ENCODE peak calls at places on chromosomes 1 and 21, in seven cellular contexts. X, L, M, O, D, R and V are unnamed samples.

GRCh38 chr1:37739222-37739621 is 25.7 kb downstream of the EPHA10 start:
- DNase-seq in X (no peak), L (no peak), M (no peak), O (no peak), D (no peak), R (no peak), V (no peak)

GRCh38 chr21:44049182-44049581 is 37.1 kb downstream of the TRAPPC10 start:
- DNase-seq in X (no peak), L (no peak), M (no peak), O (no peak), D (no peak), R (no peak), V (no peak)

GRCh38 chr21:15928196-15928595 is 198.4 kb downstream of the USP25 start:
- DNase-seq in X (no peak), L (no peak), M (no peak), O (no peak), D (no peak), R (no peak), V (no peak)

GRCh38 chr1:18926315-18927081 is 24.1 kb upstream of the ALDH4A1 start:
- DNase-seq in X (no peak), L (peak; percentile 96), M (peak; percentile 79), O (peak; percentile 74), D (no peak), R (peak; percentile 86), V (peak; percentile 71)

GRCh38 chr1:166418344-166418895 is 251.6 kb upstream of the FAM78B start:
- DNase-seq in X (no peak), L (no peak), M (no peak), O (no peak), D (no peak), R (no peak), V (no peak)

GRCh38 chr1:46001087-46001785 is 131.2 kb downstream of the PIK3R3 start:
- DNase-seq in X (no peak), L (no peak), M (no peak), O (no peak), D (no peak), R (no peak), V (no peak)

GRCh38 chr1:178689769-178690168 is 35.3 kb upstream of the RALGPS2 start:
- DNase-seq in X (no peak), L (peak; percentile 52), M (no peak), O (no peak), D (no peak), R (no peak), V (no peak)

GRCh38 chr1:225949041-225949440 is 8.0 kb upstream of the LEFTY2 start:
- DNase-seq in X (no peak), L (no peak), M (no peak), O (no peak), D (no peak), R (no peak), V (no peak)

GRCh38 chr1:21869620-21870121 is 57.6 kb downstream of the LDLRAD2 start:
- DNase-seq in X (no peak), L (peak; percentile 83), M (no peak), O (peak; percentile 92), D (no peak), R (no peak), V (peak; percentile 53)

GRCh38 chr1:1758692-1759455 is 19.4 kb downstream of the NADK start:
- DNase-seq in X (no peak), L (no peak), M (no peak), O (no peak), D (no peak), R (no peak), V (peak; percentile 95)

GRCh38 chr1:111720274-111720976 is 18.8 kb downstream of the INKA2 start:
- DNase-seq in X (no peak), L (no peak), M (no peak), O (no peak), D (no peak), R (no peak), V (no peak)

GRCh38 chr1:111515291-111516007 is 12.0 kb upstream of the ADORA3 start:
- DNase-seq in X (no peak), L (peak; percentile 54), M (no peak), O (no peak), D (no peak), R (no peak), V (peak; percentile 92)

GRCh38 chr1:241771117-241771516 is 76.9 kb upstream of the EXO1 start:
- DNase-seq in X (no peak), L (no peak), M (no peak), O (no peak), D (no peak), R (no peak), V (no peak)

GRCh38 chr1:244074559-244075171 is 23.6 kb downstream of the ZBTB18 start:
- DNase-seq in X (no peak), L (no peak), M (peak; percentile 48), O (no peak), D (no peak), R (peak; percentile 83), V (no peak)

GRCh38 chr1:161082996-161083742 is 6.2 kb downstream of the NECTIN4 start:
- DNase-seq in X (no peak), L (peak; percentile 92), M (no peak), O (peak; percentile 35), D (no peak), R (no peak), V (peak; percentile 95)

GRCh38 chr1:3732747-3733602 is 19.3 kb upstream of the CCDC27 start:
- DNase-seq in X (no peak), L (no peak), M (no peak), O (no peak), D (no peak), R (no peak), V (peak; percentile 83)

GRCh38 chr1:43522776-43523480 is 7.8 kb upstream of the PTPRF start:
- DNase-seq in X (no peak), L (peak; percentile 93), M (no peak), O (no peak), D (no peak), R (no peak), V (no peak)

GRCh38 chr1:201536542-201536941 is 2.4 kb upstream of the NAV1 start:
- DNase-seq in X (no peak), L (peak; percentile 92), M (no peak), O (no peak), D (no peak), R (no peak), V (no peak)

GRCh38 chr1:3137111-3138100 is 68.4 kb downstream of the PRDM16 start:
- DNase-seq in X (no peak), L (no peak), M (no peak), O (no peak), D (no peak), R (no peak), V (no peak)

DNA sequence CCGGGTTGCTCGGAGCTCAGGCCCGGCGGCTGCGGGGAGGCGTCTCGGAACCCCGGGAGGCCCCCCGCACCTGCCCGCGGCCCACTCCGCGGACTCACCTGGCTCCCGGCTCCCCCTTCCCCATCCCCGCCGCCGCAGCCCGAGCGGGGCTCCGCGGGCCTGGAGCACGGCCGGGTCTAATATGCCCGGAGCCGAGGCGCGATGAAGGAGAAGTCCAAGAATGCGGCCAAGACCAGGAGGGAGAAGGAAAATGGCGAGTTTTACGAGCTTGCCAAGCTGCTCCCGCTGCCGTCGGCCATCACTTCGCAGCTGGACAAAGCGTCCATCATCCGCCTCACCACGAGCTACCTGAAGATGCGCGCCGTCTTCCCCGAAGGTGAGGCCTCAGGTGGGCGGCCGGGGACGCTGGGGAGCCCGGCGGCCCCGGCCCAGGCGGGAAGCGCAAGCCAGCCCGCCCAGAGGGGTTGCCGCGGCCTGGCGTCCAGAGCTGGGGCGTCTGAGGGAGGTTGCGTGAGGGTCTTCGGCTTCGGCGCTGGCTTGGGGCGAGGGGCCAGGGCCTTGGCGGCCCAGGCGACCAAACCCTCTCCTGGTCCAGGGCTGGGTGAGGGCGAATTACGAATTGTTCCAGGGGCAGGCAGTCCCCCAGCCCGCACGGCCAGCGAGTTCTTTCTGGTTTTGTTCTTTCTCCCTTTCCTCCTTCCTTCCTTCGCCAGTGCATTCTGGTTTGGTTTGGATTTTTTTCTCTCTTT is 805 bp downstream of the SIM2 start:
- DNase-seq in X (no peak), L (no peak), M (no peak), O (no peak), D (no peak), R (no peak), V (no peak)
- H3K4me3 ChIP-seq in X (peak overlapping the region; percentile 23), L (peak overlapping the region; percentile 57), M (no peak overlapping the region), O (peak overlapping the region; percentile 69), D (peak overlapping the region; percentile 37), R (no peak overlapping the region), V (no peak overlapping the region)

DNA sequence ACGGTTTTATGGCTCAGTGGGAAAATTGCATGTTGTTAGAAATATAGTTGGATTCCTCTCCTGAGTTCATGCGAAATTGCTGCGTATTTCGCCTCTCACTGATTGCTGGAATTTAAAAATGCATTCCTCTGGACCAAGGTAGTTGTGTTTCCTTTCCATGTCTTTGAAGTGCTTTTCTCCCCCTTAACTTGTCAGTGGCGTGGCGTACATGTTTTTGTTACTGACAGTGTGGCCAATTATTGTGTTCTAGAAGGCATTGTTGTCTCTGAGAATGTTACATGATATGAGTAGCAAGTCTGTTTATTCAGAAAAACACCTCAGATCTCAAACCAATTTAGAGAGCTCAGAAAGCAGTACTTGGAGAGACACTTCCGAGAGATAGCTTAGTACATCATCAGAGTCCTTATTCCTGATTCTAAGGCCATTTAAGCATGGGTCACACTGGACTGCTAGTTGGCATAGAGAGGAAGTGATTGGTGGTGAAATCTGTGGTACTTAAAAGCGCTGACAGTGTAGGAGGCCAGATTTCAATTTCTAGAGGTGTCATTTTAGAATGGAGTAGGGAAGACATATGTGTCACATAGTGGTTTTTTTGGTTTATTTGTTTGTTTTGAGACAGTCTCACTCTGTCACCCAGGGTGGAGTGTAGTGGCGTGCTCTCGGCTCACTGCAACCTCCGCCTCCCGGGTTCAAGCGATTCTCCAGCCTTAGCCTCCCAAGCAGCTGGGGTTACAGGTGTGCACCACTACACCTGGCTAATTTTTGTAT is 184.4 kb downstream of the RYR2 start:
- DNase-seq in X (no peak), L (no peak), M (no peak), O (no peak), D (no peak), R (no peak), V (no peak)
- H3K27me3 ChIP-seq in X (no peaks in the 10 kb centered on the region), L (no peaks in the 10 kb centered on the region), M (no peaks in the 10 kb centered on the region), O (no peaks in the 10 kb centered on the region), D (no peaks in the 10 kb centered on the region), R (no peaks in the 10 kb centered on the region), V (no peaks in the 10 kb centered on the region)

GRCh38 chr1:92859400-92860039 is 27.7 kb downstream of the RPL5 start:
- DNase-seq in X (no peak), L (no peak), M (no peak), O (no peak), D (no peak), R (no peak), V (no peak)
- H3K4me3 ChIP-seq in X (no peak overlapping the region), L (no peak overlapping the region), M (peak overlapping the region; percentile 17), O (peak overlapping the region; percentile 53), D (no peak overlapping the region), R (no peak overlapping the region), V (no peak overlapping the region)

GRCh38 chr1:67708606-67709005 is 23.6 kb downstream of the GADD45A start:
- DNase-seq in X (no peak), L (no peak), M (no peak), O (no peak), D (no peak), R (no peak), V (no peak)
- H3K27me3 ChIP-seq in X (no peaks in the 10 kb centered on the region), L (no peaks in the 10 kb centered on the region), M (no peaks in the 10 kb centered on the region), O (no peaks in the 10 kb centered on the region), D (no peaks in the 10 kb centered on the region), R (no peaks in the 10 kb centered on the region), V (no peaks in the 10 kb centered on the region)

GRCh38 chr1:184041731-184042130 is 4.2 kb upstream of the COLGALT2 start:
- DNase-seq in X (no peak), L (peak; percentile 73), M (no peak), O (no peak), D (no peak), R (no peak), V (no peak)
- H3K4me3 ChIP-seq in X (no peak overlapping the region), L (no peak overlapping the region), M (no peak overlapping the region), O (no peak overlapping the region), D (no peak overlapping the region), R (no peak overlapping the region), V (no peak overlapping the region)